ENCODE peak calls at places on chromosomes 4 and X, in seven cellular contexts. T is colonic mucosa, G is heart right ventricle, Q is astrocyte of the cerebellum, L is tibial artery, D is Caco-2, B is GM12865. C is an unnamed sample.

GRCh38 chr4:127781303-127782024 is 658 bp upstream of the HSPA4L start:
- DNase-seq in T (no peak), G (peak), Q (no peak), L (peak), D (peak), B (no peak), C (no peak)

GRCh38 chr4:41177016-41177415 is 37.3 kb downstream of the APBB2 start:
- DNase-seq in T (no peak), G (no peak), Q (peak), L (no peak), D (peak), B (no peak), C (no peak)

GRCh38 chr4:47287735-47288134 is 175.8 kb downstream of the COMMD8 start:
- DNase-seq in T (no peak), G (no peak), Q (peak), L (no peak), D (no peak), B (peak), C (no peak)

GRCh38 chr4:158016511-158016910 is 156.3 kb downstream of the GASK1B start:
- DNase-seq in T (no peak), G (no peak), Q (no peak), L (no peak), D (no peak), B (no peak), C (no peak)

GRCh38 chr4:185142911-185143595 is at the start of gene SLC25A4:
- DNase-seq in T (peak), G (peak), Q (peak), L (peak), D (peak), B (peak), C (peak)

GRCh38 chr4:23999714-24000113 is 109.9 kb upstream of the PPARGC1A start:
- DNase-seq in T (no peak), G (no peak), Q (no peak), L (no peak), D (no peak), B (no peak), C (no peak)

GRCh38 chr4:96912731-96913130 is 1072.8 kb downstream of the PDHA2 start:
- DNase-seq in T (no peak), G (no peak), Q (no peak), L (no peak), D (no peak), B (no peak), C (no peak)

GRCh38 chr4:106659386-106659785 is 290.8 kb upstream of the GIMD1 start:
- DNase-seq in T (no peak), G (no peak), Q (no peak), L (no peak), D (no peak), B (no peak), C (no peak)

GRCh38 chr4:181909368-181909767 is 333.8 kb upstream of the TENM3 start:
- DNase-seq in T (no peak), G (no peak), Q (peak), L (no peak), D (no peak), B (peak), C (no peak)

DNA sequence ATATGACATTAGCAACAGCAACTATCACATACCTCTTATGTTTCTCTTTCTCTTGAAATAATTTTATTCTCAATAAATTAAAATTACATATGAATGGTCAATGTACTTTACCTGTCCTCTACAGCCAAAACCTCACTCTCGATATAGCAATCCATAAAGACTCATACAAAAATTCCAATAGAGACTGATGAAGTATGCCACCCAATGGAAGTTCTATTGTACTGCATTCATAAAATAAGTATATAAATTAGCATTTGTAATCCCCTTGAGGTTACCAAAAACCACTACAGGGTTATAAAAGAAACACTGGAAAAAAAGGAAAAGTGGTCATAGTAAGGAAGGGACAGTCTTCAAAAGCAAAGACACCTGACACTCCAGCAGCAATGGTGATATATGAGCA is 32.8 kb downstream of the CLDN2 start:
- DNase-seq in T (no peak), G (no peak), Q (no peak), L (no peak), D (no peak), B (no peak), C (no peak)
- TF ChIP-seq CTCF in T (peak), G (peak), Q (peak), L (no peak), D (peak), B (no peak), C (no peak)

GRCh38 chrX:37905436-37906147 is 58.2 kb upstream of the DYNLT3 start:
- DNase-seq in T (no peak), G (no peak), Q (peak), L (no peak), D (peak), B (no peak), C (no peak)

GRCh38 chrX:37910186-37910585 is 62.8 kb upstream of the DYNLT3 start:
- DNase-seq in T (no peak), G (no peak), Q (no peak), L (no peak), D (no peak), B (no peak), C (no peak)

GRCh38 chrX:37912286-37912685 is 64.9 kb upstream of the DYNLT3 start:
- DNase-seq in T (no peak), G (no peak), Q (no peak), L (no peak), D (no peak), B (no peak), C (no peak)

GRCh38 chrX:37904833-37905232 is 57.5 kb upstream of the DYNLT3 start:
- DNase-seq in T (no peak), G (no peak), Q (no peak), L (no peak), D (no peak), B (no peak), C (no peak)

GRCh38 chrX:37906357-37906756 is 59.0 kb upstream of the DYNLT3 start:
- DNase-seq in T (no peak), G (no peak), Q (no peak), L (no peak), D (no peak), B (no peak), C (no peak)
- H3K4me3 ChIP-seq in T (no peak), G (peak), Q (peak), L (no peak), D (peak), B (no peak), C (no peak)

GRCh38 chr4:82798168-82799005 is at the start of gene SCD5:
- DNase-seq in T (peak), G (peak), Q (no peak), L (peak), D (peak), B (peak), C (no peak)

GRCh38 chr4:82803746-82804145 is 5.2 kb upstream of the SCD5 start:
- DNase-seq in T (no peak), G (no peak), Q (no peak), L (no peak), D (no peak), B (no peak), C (no peak)

GRCh38 chr4:82802906-82803305 is 4.3 kb upstream of the SCD5 start:
- DNase-seq in T (no peak), G (no peak), Q (no peak), L (no peak), D (no peak), B (no peak), C (no peak)

GRCh38 chr4:82799006-82799881 is 648 bp upstream of the SCD5 start:
- DNase-seq in T (no peak), G (no peak), Q (no peak), L (no peak), D (no peak), B (peak), C (peak)

GRCh38 chr4:82801910-82802521 is 3.4 kb upstream of the SCD5 start:
- DNase-seq in T (no peak), G (no peak), Q (no peak), L (no peak), D (peak), B (peak), C (no peak)
- TF ChIP-seq CTCF in T (peak), G (peak), Q (peak), L (no peak), D (peak), B (peak), C (peak)

GRCh38 chr4:120053916-120054315 is 12.7 kb downstream of the MAD2L1 start:
- DNase-seq in T (no peak), G (no peak), Q (no peak), L (no peak), D (no peak), B (no peak), C (no peak)

GRCh38 chr4:120055795-120056194 is 10.9 kb downstream of the MAD2L1 start:
- DNase-seq in T (no peak), G (no peak), Q (no peak), L (no peak), D (no peak), B (no peak), C (peak)

GRCh38 chr4:120055167-120055566 is 11.5 kb downstream of the MAD2L1 start:
- DNase-seq in T (no peak), G (no peak), Q (no peak), L (no peak), D (no peak), B (no peak), C (no peak)

GRCh38 chr4:120052840-120053239 is 13.8 kb downstream of the MAD2L1 start:
- DNase-seq in T (peak), G (peak), Q (peak), L (peak), D (no peak), B (no peak), C (no peak)

DNA sequence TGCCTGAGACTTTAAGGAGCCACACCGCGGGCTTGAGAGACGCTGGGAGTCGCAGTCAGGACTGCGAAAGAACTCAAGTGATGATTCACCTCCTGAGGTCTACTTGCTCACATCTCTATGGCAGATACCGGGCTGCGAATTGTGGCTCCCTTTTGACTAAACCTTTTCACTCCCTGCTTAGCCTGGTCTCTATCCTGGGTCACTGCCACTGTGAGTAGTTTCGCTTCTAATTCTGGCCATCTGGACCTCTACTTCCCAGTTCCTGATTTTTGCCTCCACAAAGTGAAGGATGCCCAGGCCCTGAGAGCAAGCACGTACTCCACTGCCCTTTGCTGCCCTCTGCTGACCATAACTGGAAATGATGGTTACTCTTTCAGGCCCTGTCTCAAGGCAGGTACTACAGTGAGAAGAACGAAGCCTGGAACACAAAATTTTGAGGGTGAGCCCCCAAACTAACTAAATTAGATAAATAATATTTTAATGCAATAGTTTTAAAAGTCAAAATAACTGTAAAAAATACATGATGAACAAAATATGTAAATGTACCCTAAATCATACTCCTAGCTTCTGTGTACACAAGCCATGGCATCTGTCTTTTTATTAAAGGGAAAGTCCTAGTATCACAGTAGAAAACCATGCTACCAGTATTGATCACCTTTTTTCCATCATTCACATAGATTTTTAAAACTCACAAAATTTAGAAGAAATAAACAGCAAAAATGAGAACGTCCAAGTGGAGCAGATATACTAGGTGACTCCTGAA is 16.7 kb downstream of the MAD2L1 start:
- DNase-seq in T (peak), G (peak), Q (peak), L (peak), D (peak), B (peak), C (peak)
- H3K4me3 ChIP-seq in T (no peak), G (peak), Q (no peak), L (peak), D (no peak), B (no peak), C (no peak)

GRCh38 chrX:12702509-12703091 is 88.6 kb upstream of the PRPS2 start:
- DNase-seq in T (no peak), G (no peak), Q (no peak), L (no peak), D (peak), B (peak), C (no peak)
- TF ChIP-seq CTCF in T (peak), G (peak), Q (peak), L (no peak), D (peak), B (peak), C (peak)

GRCh38 chr4:90542216-90542615 is 415.0 kb downstream of the CCSER1 start:
- DNase-seq in T (no peak), G (no peak), Q (no peak), L (no peak), D (no peak), B (no peak), C (no peak)

GRCh38 chr4:90536408-90536807 is 409.2 kb downstream of the CCSER1 start:
- DNase-seq in T (no peak), G (no peak), Q (no peak), L (no peak), D (no peak), B (no peak), C (no peak)

GRCh38 chr4:90540536-90540935 is 413.3 kb downstream of the CCSER1 start:
- DNase-seq in T (no peak), G (no peak), Q (no peak), L (no peak), D (no peak), B (no peak), C (no peak)

DNA sequence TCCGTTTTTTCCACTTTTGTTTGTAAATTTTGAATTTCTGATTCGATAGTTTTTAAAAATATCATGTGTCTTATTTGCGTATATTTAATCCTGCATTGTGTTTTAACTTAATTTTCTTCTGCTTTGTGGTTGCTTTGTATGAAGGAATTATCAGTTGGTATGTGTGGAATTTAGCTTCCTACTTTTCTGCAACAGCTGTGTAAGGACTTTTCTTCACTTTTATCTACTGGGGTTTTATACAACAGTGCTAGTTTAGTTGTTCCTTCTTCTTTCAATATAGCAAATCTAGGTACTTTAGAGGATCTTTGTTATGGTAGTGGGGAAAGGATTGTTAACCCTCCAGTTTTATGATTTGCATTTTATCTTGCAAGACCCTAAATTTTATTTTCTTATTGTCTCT is 410.3 kb downstream of the CCSER1 start:
- DNase-seq in T (no peak), G (no peak), Q (no peak), L (no peak), D (no peak), B (no peak), C (no peak)
- H3K4me3 ChIP-seq in T (no peak), G (no peak), Q (no peak), L (no peak), D (no peak), B (no peak), C (no peak)

C was measured in LNCaP clone FGC.